ENCODE peak calls at places on chromosomes 6 and 20, in four cellular contexts. B is HepG2, Y is GM12878, J is H1. S is an unnamed sample.

GRCh38 chr20:64057628-64058498 is 5.1 kb upstream of the TCEA2 start:
- DNase-seq in B (peak), Y (no peak), J (no peak), S (peak)

GRCh38 chr20:39822667-39823066 is 860.5 kb downstream of the DHX35 start:
- DNase-seq in B (no peak), Y (no peak), J (no peak), S (no peak)

GRCh38 chr6:135738646-135739045 is 112.9 kb upstream of the PDE7B start:
- DNase-seq in B (no peak), Y (no peak), J (no peak), S (no peak)

GRCh38 chr20:37914672-37915433 is 11.9 kb downstream of the VSTM2L start:
- DNase-seq in B (peak), Y (no peak), J (no peak), S (peak)

GRCh38 chr6:113856571-113857564 is at the start of gene MARCKS:
- DNase-seq in B (peak), Y (no peak), J (no peak), S (peak)

GRCh38 chr6:121884056-121884455 is 448.6 kb downstream of the GJA1 start:
- DNase-seq in B (no peak), Y (no peak), J (no peak), S (no peak)

GRCh38 chr6:137657351-137657911 is 163.2 kb upstream of the OLIG3 start:
- DNase-seq in B (no peak), Y (no peak), J (no peak), S (no peak)

GRCh38 chr6:108732101-108732870 is 115.9 kb upstream of the ARMC2 start:
- DNase-seq in B (no peak), Y (no peak), J (no peak), S (no peak)

GRCh38 chr6:170124836-170125235 is 166.0 kb downstream of the DLL1 start:
- DNase-seq in B (no peak), Y (no peak), J (no peak), S (no peak)

GRCh38 chr6:79127660-79128059 is 49.6 kb upstream of the PHIP start:
- DNase-seq in B (peak), Y (no peak), J (no peak), S (no peak)

GRCh38 chr6:149860513-149860833 is 3.7 kb downstream of the LRP11 start:
- DNase-seq in B (no peak), Y (no peak), J (no peak), S (no peak)

GRCh38 chr6:53112404-53112803 is 36.2 kb downstream of the GCM1 start:
- DNase-seq in B (peak), Y (no peak), J (no peak), S (no peak)

GRCh38 chr6:165117121-165117520 is 192.3 kb downstream of the C6orf118 start:
- DNase-seq in B (no peak), Y (no peak), J (no peak), S (no peak)

GRCh38 chr6:35469711-35470662 is 1.8 kb downstream of the RPL10A start:
- DNase-seq in B (peak), Y (no peak), J (no peak), S (peak)

GRCh38 chr6:30821862-30822784 is 62.2 kb upstream of the DDR1 start:
- DNase-seq in B (peak), Y (no peak), J (no peak), S (peak)

GRCh38 chr20:10611357-10611756 is 62.4 kb downstream of the JAG1 start:
- DNase-seq in B (peak), Y (no peak), J (no peak), S (peak)

GRCh38 chr20:36950432-36951197 is 893 bp downstream of the SAMHD1 start:
- DNase-seq in B (no peak), Y (no peak), J (no peak), S (no peak)

GRCh38 chr6:160750276-160750689 is 48.2 kb downstream of the PLG start:
- DNase-seq in B (peak), Y (peak), J (peak), S (no peak)

GRCh38 chr20:34334654-34335407 is 28.2 kb upstream of the ITCH start:
- DNase-seq in B (peak), Y (no peak), J (no peak), S (no peak)

GRCh38 chr6:138430361-138431145 is 26.5 kb downstream of the HEBP2 start:
- DNase-seq in B (no peak), Y (no peak), J (no peak), S (no peak)

GRCh38 chr20:47960769-47961525 is 175.7 kb upstream of the SULF2 start:
- DNase-seq in B (no peak), Y (no peak), J (no peak), S (no peak)

DNA sequence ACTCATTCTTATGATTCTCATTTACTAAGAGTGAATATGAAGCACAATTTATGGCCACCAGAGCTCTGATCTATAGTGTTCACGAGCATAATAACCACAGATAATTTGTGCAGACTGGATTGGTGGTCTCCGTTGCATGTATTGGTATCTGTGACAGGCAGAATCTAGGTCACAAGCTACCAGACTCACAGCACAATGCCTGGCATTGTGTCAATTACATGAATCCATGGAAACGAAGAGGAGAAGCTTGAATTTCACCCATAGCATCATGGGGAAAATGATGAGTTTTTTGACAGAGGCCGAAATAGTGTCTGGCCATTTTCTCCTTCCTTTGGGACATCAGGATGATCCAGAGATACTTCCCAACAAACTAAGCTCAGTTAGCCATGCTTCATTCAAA is 52.3 kb upstream of the TMEM170B start:
- DNase-seq in B (no peak), Y (no peak), J (no peak), S (peak)
- TF ChIP-seq TCF12 in B (no peak), Y (no peak), J (no peak), S (no peak)

GRCh38 chr6:156033598-156033997 is 578.0 kb upstream of the NOX3 start:
- DNase-seq in B (no peak), Y (no peak), J (no peak), S (peak)
- TF ChIP-seq MAX in B (no peak), Y (no peak), J (no peak), S (no peak)

GRCh38 chr6:2197177-2197671 is 48.2 kb downstream of the GMDS start:
- DNase-seq in B (no peak), Y (no peak), J (no peak), S (no peak)
- TF ChIP-seq TCF12 in B (no peak), Y (no peak), J (no peak), S (no peak)

DNA sequence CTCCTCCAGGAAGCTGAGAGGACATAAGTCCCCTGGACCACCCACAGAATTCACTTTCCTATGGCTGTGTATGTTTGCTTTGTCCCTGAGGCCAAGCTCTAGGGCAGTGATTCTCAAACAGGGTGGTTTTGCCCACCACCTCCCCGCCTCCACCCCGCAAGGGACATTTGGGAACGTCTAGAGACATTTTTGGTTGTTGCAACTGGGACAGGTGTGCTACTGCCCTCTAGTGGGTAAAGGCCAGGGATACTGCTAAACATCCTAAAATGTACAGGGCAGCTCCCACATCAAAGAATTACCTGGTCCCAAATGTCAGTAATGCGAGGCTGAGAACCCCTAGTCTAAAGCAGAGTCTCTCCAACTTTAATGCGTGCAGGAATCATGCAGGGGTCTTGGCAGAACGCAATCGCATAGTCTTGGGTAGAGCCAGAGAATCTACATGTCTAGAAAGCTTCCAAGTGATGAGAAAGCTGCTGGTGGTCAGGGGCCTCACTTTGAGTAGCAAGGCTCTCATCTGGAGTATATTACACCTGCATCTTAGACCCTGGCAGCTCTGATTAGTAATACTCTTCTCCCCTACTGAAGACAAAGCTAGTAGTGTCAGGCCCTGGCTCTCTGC is 5.1 kb downstream of the KCNS1 start:
- DNase-seq in B (peak), Y (peak), J (no peak), S (peak)
- TF ChIP-seq MAX in B (no peak), Y (no peak), J (no peak), S (no peak)

GRCh38 chr6:3208096-3208774 is 19.2 kb downstream of the TUBB2B start:
- DNase-seq in B (no peak), Y (no peak), J (no peak), S (peak)
- TF ChIP-seq TCF12 in B (no peak), Y (no peak), J (no peak), S (peak)

GRCh38 chr6:157224178-157224956 is 99.0 kb downstream of the TMEM242 start:
- DNase-seq in B (no peak), Y (no peak), J (no peak), S (no peak)
- TF ChIP-seq MAX in B (no peak), Y (no peak), J (no peak), S (no peak)

GRCh38 chr6:151738267-151738666 is 69.2 kb upstream of the ESR1 start:
- DNase-seq in B (no peak), Y (no peak), J (no peak), S (no peak)

GRCh38 chr6:151729829-151730495 is 77.5 kb upstream of the ESR1 start:
- DNase-seq in B (no peak), Y (no peak), J (no peak), S (no peak)

GRCh38 chr6:151730496-151730870 is 77.0 kb upstream of the ESR1 start:
- DNase-seq in B (no peak), Y (no peak), J (no peak), S (no peak)

GRCh38 chr6:151731313-151731712 is 76.2 kb upstream of the ESR1 start:
- DNase-seq in B (no peak), Y (no peak), J (no peak), S (no peak)

GRCh38 chr6:151733680-151734320 is 73.7 kb upstream of the ESR1 start:
- DNase-seq in B (no peak), Y (no peak), J (no peak), S (no peak)
- TF ChIP-seq TCF12 in B (no peak), Y (no peak), J (no peak), S (no peak)

DNA sequence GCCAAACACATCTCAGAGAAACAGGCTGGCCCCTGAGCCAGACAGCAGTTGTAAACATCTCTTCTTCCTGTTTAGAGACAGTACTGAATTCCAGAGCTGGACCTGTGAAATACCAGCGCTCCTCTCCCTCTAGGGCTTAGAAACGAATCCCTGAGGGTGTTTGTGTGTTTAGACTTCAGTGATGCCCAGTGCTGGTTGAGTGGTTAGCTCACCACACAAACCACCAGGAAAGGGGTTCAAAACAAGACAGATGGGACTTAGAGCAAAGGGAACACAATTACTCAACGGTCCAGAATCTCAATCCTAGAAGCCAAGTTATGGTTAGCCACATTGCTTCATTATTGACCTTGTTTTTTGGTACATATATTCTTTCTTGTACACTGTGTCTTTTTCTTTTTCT is 108.7 kb upstream of the TMEM170B start:
- DNase-seq in B (peak), Y (peak), J (no peak), S (no peak)
- TF ChIP-seq MAX in B (no peak), Y (no peak), J (no peak), S (no peak)